ENCODE peak calls at places on chromosomes 1 and 21, in six cellular contexts. L is PC-9, B is astrocyte, J is fibroblast of lung, O is IMR-90, S is neuronal stem cell. M is an unnamed sample.

GRCh38 chr1:53122194-53122846 is 20.1 kb downstream of the SLC1A7 start:
- DNase-seq in S (no peak), L (no peak), O (peak; percentile 55), B (peak; percentile 69), J (peak; percentile 78), M (no peak)

GRCh38 chr21:29334717-29335428 is 36.2 kb downstream of the BACH1 start:
- DNase-seq in O (peak; percentile 78), J (peak; percentile 94), S (no peak), B (peak; percentile 93), L (no peak), M (no peak)

GRCh38 chr1:118185083-118185899 is at the start of gene SPAG17:
- DNase-seq in S (peak; percentile 84), L (peak; percentile 13), B (peak; percentile 51), J (peak; percentile 66), O (peak; percentile 21), M (no peak)

GRCh38 chr1:202151045-202151444 is 6.5 kb upstream of the ARL8A start:
- DNase-seq in B (no peak), S (no peak), O (no peak), L (no peak), J (no peak), M (no peak)

GRCh38 chr1:17369466-17369865 is 2.5 kb upstream of the PADI6 start:
- DNase-seq in S (no peak), O (peak; percentile 37), B (peak; percentile 67), L (peak; percentile 55), J (peak; percentile 77), M (no peak)

GRCh38 chr1:211713231-211713630 is 37.8 kb upstream of the NEK2 start:
- DNase-seq in L (no peak), S (no peak), J (no peak), B (no peak), O (no peak), M (no peak)

GRCh38 chr1:84365225-84366221 is 32.8 kb upstream of the DNASE2B start:
- DNase-seq in B (peak; percentile 99), J (peak; percentile 99), S (no peak), L (peak; percentile 58), O (peak; percentile 99), M (no peak)

GRCh38 chr1:89938171-89939055 is 56.5 kb upstream of the ZNF326 start:
- DNase-seq in L (no peak), O (peak; percentile 48), S (no peak), B (peak; percentile 67), J (peak; percentile 75), M (no peak)

GRCh38 chr1:218480137-218480536 is 135.0 kb downstream of the TGFB2 start:
- DNase-seq in O (peak; percentile 97), J (peak; percentile 98), S (no peak), L (no peak), B (peak; percentile 98), M (no peak)

GRCh38 chr1:42852608-42852980 is 6.2 kb downstream of the ZNF691 start:
- DNase-seq in O (peak; percentile 41), B (no peak), J (no peak), L (no peak), S (no peak), M (peak; percentile 77)

GRCh38 chr1:38296047-38296446 is 249.5 kb upstream of the POU3F1 start:
- DNase-seq in L (no peak), B (no peak), O (no peak), S (no peak), J (no peak), M (no peak)

GRCh38 chr1:239717097-239718051 is 331.0 kb downstream of the CHRM3 start:
- DNase-seq in L (no peak), J (peak; percentile 44), B (peak; percentile 45), S (no peak), O (no peak), M (no peak)

DNA sequence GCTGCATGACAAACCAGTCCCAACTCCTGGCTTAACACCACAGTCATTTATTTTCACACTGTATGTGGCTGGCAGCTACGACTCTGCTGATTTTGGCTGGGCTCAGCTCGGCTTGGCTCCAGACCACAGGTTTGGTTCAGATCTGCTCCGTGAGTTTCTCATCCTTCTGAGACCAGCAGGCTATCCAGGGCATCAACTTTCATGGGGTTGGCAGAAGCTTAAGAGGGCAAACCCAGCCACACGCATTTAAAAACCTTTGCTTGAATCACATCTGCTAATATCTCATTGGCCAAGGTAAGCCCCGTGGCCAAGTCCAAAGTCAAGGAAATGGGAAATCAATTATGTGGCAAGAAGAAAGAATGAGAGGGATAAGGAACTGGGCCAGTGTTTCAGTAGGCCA is 574.2 kb downstream of the MATN1 start:
- DNase-seq in O (no peak), J (no peak), L (no peak), S (no peak), B (no peak), M (no peak)
- H3K9me3 ChIP-seq in O (no peaks in the 10 kb centered on the region), J (no peaks in the 10 kb centered on the region), L (no peaks in the 10 kb centered on the region), S (no peaks in the 10 kb centered on the region), B (peaks cover 4% of the 10 kb centered on the region), M (no peaks in the 10 kb centered on the region)

GRCh38 chr1:24002664-24003063 is 22.5 kb upstream of the SRSF10 start:
- DNase-seq in B (no peak), L (no peak), S (no peak), O (no peak), J (no peak), M (no peak)
- H2AFZ ChIP-seq in B (no peak overlapping the region), L (no peak overlapping the region), S (no peak overlapping the region), O (no peak overlapping the region), J (no peak overlapping the region), M (no peak overlapping the region)

DNA sequence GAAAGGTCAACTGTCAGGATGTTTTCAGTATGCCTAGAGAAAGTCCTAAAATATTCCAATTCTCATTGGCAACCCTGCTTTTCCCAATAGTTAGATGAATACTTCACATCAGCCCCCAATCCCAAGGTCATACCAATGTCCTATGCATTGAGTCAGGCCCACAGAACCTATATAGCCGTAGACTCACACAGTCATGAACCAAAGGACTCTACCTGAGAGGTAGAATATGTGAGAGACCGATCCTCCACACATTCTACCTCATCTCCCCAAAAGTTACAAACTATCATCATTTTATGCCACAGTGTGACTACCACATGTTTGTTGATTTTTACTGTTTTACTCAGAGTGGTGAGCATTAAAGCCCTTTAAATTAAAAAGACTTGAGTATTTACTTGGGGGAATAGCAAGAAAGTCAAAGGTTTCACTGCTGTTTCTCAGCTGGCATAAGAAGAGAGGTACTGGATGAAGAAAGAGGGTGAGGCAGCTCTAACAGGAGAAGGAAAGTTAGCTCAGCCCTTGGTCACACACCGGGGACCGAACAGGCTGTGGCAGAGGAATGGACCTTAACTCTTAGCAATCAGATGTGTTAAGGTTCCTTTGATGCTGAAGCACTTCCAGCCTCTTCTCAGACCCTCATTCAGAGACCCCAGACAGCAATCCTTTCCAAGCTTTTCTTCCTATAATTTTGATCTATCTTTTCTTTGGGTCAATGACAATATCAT is 930 bp downstream of the CD48 start:
- DNase-seq in S (no peak), O (no peak), B (no peak), J (no peak), L (no peak), M (no peak)
- H3K4me3 ChIP-seq in S (no peak overlapping the region), O (no peak overlapping the region), B (no peak overlapping the region), J (no peak overlapping the region), L (no peak overlapping the region), M (peak overlapping the region; percentile 48)

GRCh38 chr1:20492751-20493150 is 6.7 kb upstream of the CAMK2N1 start:
- DNase-seq in S (no peak), L (no peak), B (no peak), J (no peak), O (no peak), M (no peak)

GRCh38 chr1:20493839-20494608 is 8.0 kb upstream of the CAMK2N1 start:
- DNase-seq in O (peak; percentile 88), L (peak; percentile 91), B (peak; percentile 69), S (peak; percentile 93), J (peak; percentile 79), M (peak; percentile 95)

GRCh38 chr1:20494609-20495311 is 8.8 kb upstream of the CAMK2N1 start:
- DNase-seq in S (no peak), B (peak; percentile 95), L (no peak), O (peak; percentile 95), J (peak; percentile 97), M (no peak)

GRCh38 chr1:20491866-20492265 is 5.9 kb upstream of the CAMK2N1 start:
- DNase-seq in O (no peak), B (no peak), J (no peak), S (no peak), L (no peak), M (no peak)

DNA sequence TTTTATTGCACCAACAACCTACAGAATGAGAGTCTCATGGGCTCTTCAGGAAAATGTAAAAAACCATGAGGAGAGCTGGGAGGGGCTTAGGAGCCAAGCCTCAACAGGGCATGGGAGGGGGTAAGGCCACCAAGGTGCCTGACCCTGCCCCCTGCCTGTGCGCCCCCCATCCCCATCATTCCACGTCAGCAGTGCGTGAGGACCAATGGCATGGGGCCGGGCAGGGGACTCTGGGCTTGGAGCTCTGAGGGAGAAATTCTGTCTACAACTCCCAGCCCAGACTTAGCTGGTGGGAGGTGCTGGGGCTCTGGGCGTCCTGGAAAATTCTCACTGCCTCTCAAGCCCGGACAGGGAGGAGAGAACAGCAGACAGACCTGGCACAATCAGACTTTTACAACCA is 5.2 kb upstream of the CAMK2N1 start:
- DNase-seq in S (no peak), J (no peak), O (no peak), L (no peak), B (no peak), M (no peak)
- H3K9me3 ChIP-seq in S (no peaks in the 10 kb centered on the region), J (no peaks in the 10 kb centered on the region), O (no peaks in the 10 kb centered on the region), L (no peaks in the 10 kb centered on the region), B (no peaks in the 10 kb centered on the region), M (no peaks in the 10 kb centered on the region)

DNA sequence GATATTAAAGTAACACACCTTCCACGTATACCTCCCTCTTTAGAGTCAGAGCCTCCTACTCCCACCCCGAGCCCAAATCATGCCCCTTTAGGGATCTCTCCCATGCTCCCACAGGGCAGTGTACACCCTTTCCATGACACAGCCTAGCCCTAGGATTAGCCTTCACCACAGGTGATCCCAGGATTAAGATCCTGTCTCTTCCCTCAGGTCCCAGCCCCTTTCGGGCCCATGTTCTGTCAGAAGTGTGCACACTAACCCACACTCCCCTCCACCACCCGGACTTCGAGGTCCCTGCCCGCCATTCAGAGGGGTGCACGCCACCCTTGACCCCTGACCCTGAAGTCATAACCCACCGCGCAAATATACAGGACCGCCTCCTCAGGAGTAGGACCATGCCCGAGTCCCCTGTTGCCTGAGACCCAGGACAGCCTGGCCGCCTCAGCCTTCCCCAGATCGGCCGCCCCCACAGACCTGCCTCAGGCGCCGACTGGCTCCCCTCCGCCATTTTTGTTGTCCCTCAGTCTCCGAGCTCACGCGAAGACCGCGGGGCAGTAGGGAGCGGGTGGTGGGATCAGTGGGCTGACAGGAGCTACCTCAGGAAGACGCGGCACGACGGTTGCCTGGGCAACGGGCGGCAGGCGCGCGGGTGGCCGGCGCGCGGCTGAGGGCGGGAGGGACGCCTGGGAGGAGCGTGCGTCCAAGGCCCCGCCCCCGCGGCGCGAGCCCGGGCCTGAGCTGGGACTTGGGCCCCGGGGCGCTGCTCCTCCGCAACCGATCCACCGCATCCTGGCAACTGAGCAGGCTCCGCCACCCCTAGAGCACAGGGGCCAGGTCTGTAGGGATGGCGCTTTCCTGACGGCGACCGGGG is at the start of gene AGBL4:
- DNase-seq in L (no peak), S (peak; percentile 78), J (peak; percentile 41), B (peak; percentile 8), O (no peak), M (no peak)
- H2AFZ ChIP-seq in L (no peak within 1 kb of the TSS), S (peak within 1 kb of the TSS; percentile 92), J (peak within 1 kb of the TSS; percentile 65), B (peak within 1 kb of the TSS; percentile 96), O (peak within 1 kb of the TSS; percentile 33), M (no peak within 1 kb of the TSS)

GRCh38 chr1:220876511-220877347 is 2.5 kb upstream of the HLX start:
- DNase-seq in L (no peak), J (peak; percentile 32), O (no peak), S (no peak), B (no peak), M (no peak)
- H3K4me3 ChIP-seq in L (no peak overlapping the region), J (no peak overlapping the region), O (no peak overlapping the region), S (peak overlapping the region; percentile 22), B (peak overlapping the region; percentile 24), M (no peak overlapping the region)

GRCh38 chr1:174324939-174325338 is 122.8 kb upstream of the GPR52 start:
- DNase-seq in S (no peak), L (no peak), O (no peak), J (no peak), B (no peak), M (no peak)
- H3K9me3 ChIP-seq in S (peaks cover 20% of the 10 kb centered on the region), L (no peaks in the 10 kb centered on the region), O (peaks cover 9% of the 10 kb centered on the region), J (no peaks in the 10 kb centered on the region), B (peaks cover 4% of the 10 kb centered on the region), M (peaks cover 30% of the 10 kb centered on the region)